ENCODE peak calls at places on chromosomes 13 and 19, in four cellular contexts. T is B cell, J is astrocyte of the spinal cord, C is omental fat pad. P is an unnamed sample.
A peak's percentile ranks its signal among the peaks of the same experiment; 100 is the strongest.

GRCh38 chr19:15812059-15812722 is 3.3 kb downstream of the OR10H1 start:
- DNase-seq in T (no peak), J (no peak), C (no peak), P (no peak)

GRCh38 chr19:366205-366783 is 21.7 kb upstream of the MIER2 start:
- DNase-seq in T (no peak), J (no peak), C (no peak), P (no peak)

GRCh38 chr13:79171131-79172061 is 234.7 kb downstream of the RBM26 start:
- DNase-seq in T (no peak), J (no peak), C (no peak), P (no peak)

GRCh38 chr19:10353793-10354391 is 14.5 kb upstream of the ICAM3 start:
- DNase-seq in T (no peak), J (peak; percentile 22), C (no peak), P (peak; percentile 60)

GRCh38 chr13:113616991-113617749 is 32.6 kb downstream of the TFDP1 start:
- DNase-seq in T (no peak), J (peak; percentile 54), C (no peak), P (no peak)

GRCh38 chr13:45166858-45167257 is 34.0 kb downstream of the KCTD4 start:
- DNase-seq in T (no peak), J (no peak), C (no peak), P (no peak)

GRCh38 chr13:34356686-34357434 is 538.9 kb downstream of the RFC3 start:
- DNase-seq in T (no peak), J (no peak), C (no peak), P (no peak)

GRCh38 chr13:28655566-28655965 is 3.4 kb upstream of the POMP start:
- DNase-seq in T (no peak), J (peak; percentile 18), C (no peak), P (no peak)

GRCh38 chr19:7393459-7393858 is 44.7 kb downstream of the ARHGEF18 start:
- DNase-seq in T (no peak), J (no peak), C (no peak), P (no peak)

GRCh38 chr19:7395793-7396192 is 47.1 kb downstream of the ARHGEF18 start:
- DNase-seq in T (no peak), J (no peak), C (no peak), P (no peak)

GRCh38 chr19:7395360-7395781 is 46.6 kb downstream of the ARHGEF18 start:
- DNase-seq in T (no peak), J (no peak), C (no peak), P (no peak)

GRCh38 chr19:7393934-7394508 is 45.3 kb downstream of the ARHGEF18 start:
- DNase-seq in T (no peak), J (no peak), C (no peak), P (no peak)

DNA sequence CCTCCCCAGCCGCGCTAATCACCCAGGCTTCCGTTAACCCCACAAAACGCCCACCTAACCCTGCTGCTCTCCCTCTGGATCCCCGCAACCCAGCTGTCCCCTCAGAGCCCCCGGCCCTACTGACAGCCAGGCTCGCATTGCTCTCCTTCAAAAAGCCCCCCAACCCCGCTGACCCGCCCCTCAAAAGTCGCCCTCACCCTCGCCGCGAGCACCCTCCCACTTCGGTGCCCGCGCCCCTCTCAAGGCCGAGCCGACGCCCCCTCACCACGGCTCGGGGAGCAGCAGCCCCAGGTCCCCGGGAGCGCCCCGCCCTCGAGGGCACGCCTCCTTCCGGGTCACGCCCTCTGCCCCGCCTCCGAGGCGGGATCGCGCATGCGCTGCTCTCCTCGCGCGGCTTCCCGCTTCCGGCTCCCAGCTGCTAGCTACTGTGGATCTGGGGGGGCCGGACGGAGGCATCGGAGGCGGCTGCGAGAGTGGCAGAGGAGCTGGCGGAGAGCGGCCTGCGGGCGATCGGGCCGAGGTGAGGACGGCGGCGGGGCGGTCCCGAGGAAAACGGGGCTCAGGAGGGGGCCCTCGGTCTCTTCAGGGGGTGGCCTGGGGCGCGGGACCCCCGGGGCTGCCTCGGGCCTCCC is 46.1 kb downstream of the ARHGEF18 start:
- DNase-seq in T (peak; percentile 90), J (peak; percentile 83), C (peak; percentile 67), P (peak; percentile 94)
- TF ChIP-seq CTCF in T (no peak), J (no peak), C (no peak), P (peak; percentile 18)

GRCh38 chr19:29858000-29858596 is 46.3 kb downstream of the CCNE1 start:
- DNase-seq in T (peak; percentile 61), J (no peak), C (no peak), P (peak; percentile 53)
- TF ChIP-seq CTCF in T (peak; percentile 74), J (peak; percentile 52), C (no peak), P (peak; percentile 73)

GRCh38 chr19:36939153-36939552 is 23.0 kb downstream of the ZNF568 start:
- DNase-seq in T (no peak), J (no peak), C (no peak), P (no peak)
- TF ChIP-seq CTCF in T (no peak), J (no peak), C (no peak), P (no peak)

GRCh38 chr19:34370117-34370516 is 5.1 kb downstream of the GPI start:
- DNase-seq in T (no peak), J (no peak), C (no peak), P (no peak)

GRCh38 chr19:34370983-34371382 is 6.0 kb downstream of the GPI start:
- DNase-seq in T (no peak), J (no peak), C (no peak), P (no peak)

GRCh38 chr19:34380639-34381241 is 15.7 kb downstream of the GPI start:
- DNase-seq in T (no peak), J (no peak), C (no peak), P (no peak)

GRCh38 chr19:34373601-34374288 is 8.7 kb downstream of the GPI start:
- DNase-seq in T (no peak), J (no peak), C (no peak), P (no peak)

DNA sequence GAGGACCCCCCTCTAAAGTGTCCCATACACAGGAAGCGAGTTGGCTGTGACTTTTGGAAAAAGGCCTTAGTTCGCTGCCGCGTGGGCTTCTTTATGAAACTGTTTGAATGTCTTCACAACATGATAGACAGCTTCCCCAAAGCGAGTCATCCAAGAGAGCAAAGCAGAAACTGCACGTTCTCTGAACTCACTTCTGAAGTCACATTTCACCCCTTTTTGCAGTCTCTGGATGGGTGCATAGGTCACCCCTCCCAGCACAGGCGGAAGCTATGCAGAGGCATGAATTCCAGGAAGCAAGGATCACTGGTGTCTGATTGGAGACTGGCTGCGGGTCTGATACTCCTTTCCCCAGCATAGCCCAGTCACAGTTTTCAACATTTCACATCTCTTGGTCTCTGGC is 10.6 kb downstream of the GPI start:
- DNase-seq in T (no peak), J (no peak), C (no peak), P (no peak)
- TF ChIP-seq CTCF in T (no peak), J (no peak), C (no peak), P (no peak)

GRCh38 chr13:30676672-30677071 is 58.7 kb upstream of the ALOX5AP start:
- DNase-seq in T (no peak), J (peak; percentile 44), C (no peak), P (no peak)
- TF ChIP-seq CTCF in T (no peak), J (peak; percentile 60), C (no peak), P (peak; percentile 25)

GRCh38 chr19:18772620-18773587 is 18.2 kb downstream of the COMP start:
- DNase-seq in T (no peak), J (no peak), C (no peak), P (no peak)
- TF ChIP-seq CTCF in T (no peak), J (no peak), C (no peak), P (no peak)

DNA sequence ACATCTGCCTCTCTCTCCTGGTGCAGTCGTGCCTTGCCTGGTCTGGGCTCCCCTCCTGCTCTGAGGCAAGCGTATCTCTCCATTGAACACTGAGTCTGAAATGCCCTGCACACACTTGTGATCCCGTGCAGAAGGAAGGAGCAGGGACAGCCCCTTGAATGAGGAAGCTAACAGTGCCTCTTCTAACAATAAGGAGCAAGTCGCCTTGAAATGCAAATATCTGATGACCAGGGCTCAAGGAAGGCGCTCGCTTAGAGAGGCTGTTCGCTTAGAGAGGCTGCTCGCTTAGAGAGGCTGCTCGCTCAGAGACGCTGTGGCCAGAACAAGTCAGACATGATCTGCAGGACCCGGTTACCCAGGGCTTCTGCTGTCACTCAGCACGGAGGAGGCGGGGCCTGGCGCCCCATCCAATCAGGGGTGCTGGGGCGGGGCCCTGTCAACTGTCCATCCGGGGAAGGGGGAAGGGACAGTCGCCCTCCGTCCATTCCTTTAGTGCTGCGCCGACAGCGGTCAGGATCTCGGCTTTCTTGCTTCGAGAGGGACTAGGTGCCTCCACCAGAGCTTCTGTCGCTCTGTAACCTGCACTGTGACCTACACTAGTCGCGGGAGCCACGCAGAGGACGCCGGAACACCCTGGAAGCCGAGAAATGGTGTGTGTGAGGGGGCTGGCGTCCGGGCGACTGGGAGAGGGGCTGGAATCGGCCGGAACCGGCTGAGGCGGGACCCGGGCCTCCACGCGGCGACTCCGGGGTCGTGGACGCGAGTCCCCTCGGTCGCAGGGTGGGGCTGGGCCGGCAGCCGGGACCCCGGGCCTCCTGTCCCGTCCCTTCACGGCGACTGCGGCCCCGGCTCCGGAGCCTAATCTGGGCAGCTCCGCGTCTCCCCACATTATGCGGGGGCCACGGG is at the start of gene ZNF440:
- DNase-seq in T (peak; percentile 84), J (peak; percentile 94), C (peak; percentile 89), P (peak; percentile 94)
- TF ChIP-seq CTCF in T (no peak), J (no peak), C (no peak), P (no peak)

GRCh38 chr19:12652219-12652618 is 14.3 kb downstream of the MAN2B1 start:
- DNase-seq in T (no peak), J (no peak), C (no peak), P (no peak)

GRCh38 chr19:12656899-12657571 is 9.5 kb downstream of the MAN2B1 start:
- DNase-seq in T (no peak), J (no peak), C (no peak), P (no peak)

GRCh38 chr19:12655546-12655945 is 11.0 kb downstream of the MAN2B1 start:
- DNase-seq in T (no peak), J (no peak), C (no peak), P (no peak)

GRCh38 chr19:12660980-12661379 is 5.6 kb downstream of the MAN2B1 start:
- DNase-seq in T (no peak), J (no peak), C (no peak), P (no peak)

DNA sequence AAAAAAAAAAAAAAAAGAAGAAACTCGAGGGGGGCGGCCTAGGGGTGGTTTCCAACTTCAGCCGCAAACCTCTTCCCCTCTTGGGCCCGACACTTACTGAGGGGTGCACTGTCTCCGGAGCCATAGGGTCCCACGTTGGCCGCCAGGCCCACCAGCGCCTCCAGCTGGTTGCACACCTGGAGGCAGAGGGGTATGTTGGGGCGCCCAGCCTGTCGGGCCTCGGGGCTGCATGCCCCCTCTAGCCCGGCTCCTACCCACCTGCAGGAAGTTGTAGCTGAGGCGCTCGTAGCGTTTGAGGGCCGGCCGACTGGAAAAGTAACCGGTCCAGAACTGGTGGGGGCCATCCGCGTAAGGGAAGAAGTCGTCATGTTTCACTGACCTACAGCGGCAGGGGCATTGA is 8.6 kb downstream of the MAN2B1 start:
- DNase-seq in T (no peak), J (no peak), C (no peak), P (no peak)
- TF ChIP-seq CTCF in T (no peak), J (no peak), C (no peak), P (no peak)

P was measured in progenitor cell of endocrine pancreas.